ENCODE peak calls at places on chromosomes 6 and 20, in eight cellular contexts. R is RCC 7860; W is fibroblast of villous mesenchyme; Z is PC-3; I is RPMI7951; O is epithelial cell of prostate; Q is NAMALWA; P is activated CD4-positive, CD25-positive, alpha-beta regulatory T cell. N is an unnamed sample.
A peak's percentile ranks its signal among the peaks of the same experiment; 100 is the strongest.

GRCh38 chr6:154161689-154162088 is 122.6 kb downstream of the OPRM1 start:
- DNase-seq in P (no peak), I (no peak), O (no peak), Q (no peak), R (no peak), Z (no peak), W (no peak), N (no peak)

GRCh38 chr20:36391955-36392354 is 85.8 kb downstream of the DLGAP4 start:
- DNase-seq in R (no peak), I (no peak), O (no peak), Z (no peak), Q (no peak), P (no peak), W (no peak), N (no peak)

GRCh38 chr6:116726947-116727346 is 38.6 kb downstream of the FAM162B start:
- DNase-seq in O (no peak), I (no peak), P (no peak), Z (no peak), W (no peak), R (no peak), Q (no peak), N (no peak)

GRCh38 chr6:138291849-138292181 is 73.5 kb upstream of the PBOV1 start:
- DNase-seq in W (no peak), Q (no peak), I (no peak), P (no peak), O (no peak), R (no peak), Z (no peak), N (no peak)

GRCh38 chr6:33197431-33198048 is 2.9 kb downstream of the RXRB start:
- DNase-seq in W (peak; percentile 75), I (peak; percentile 69), O (no peak), R (peak; percentile 37), P (no peak), Z (peak; percentile 73), Q (peak; percentile 81), N (no peak)

GRCh38 chr6:165987483-165988305 is 180.0 kb downstream of the TBXT start:
- DNase-seq in Q (no peak), R (no peak), Z (no peak), O (no peak), W (peak; percentile 94), P (no peak), I (peak; percentile 94), N (peak; percentile 32)

GRCh38 chr6:81708306-81708705 is 44.2 kb downstream of the TENT5A start:
- DNase-seq in O (no peak), W (no peak), I (peak; percentile 47), P (no peak), Z (no peak), Q (no peak), R (no peak), N (no peak)

GRCh38 chr6:169371344-169372144 is 117.9 kb upstream of the THBS2 start:
- DNase-seq in I (peak; percentile 90), R (no peak), P (no peak), Z (no peak), Q (peak; percentile 37), W (peak; percentile 38), O (no peak), N (no peak)

GRCh38 chr6:30555428-30556005 is 772 bp downstream of the GNL1 start:
- DNase-seq in W (peak; percentile 51), P (no peak), O (no peak), I (peak; percentile 47), R (no peak), Q (no peak), Z (no peak), N (no peak)

GRCh38 chr20:45153756-45154155 is 20.9 kb upstream of the PI3 start:
- DNase-seq in R (no peak), I (no peak), O (no peak), W (no peak), Q (no peak), P (no peak), Z (no peak), N (no peak)

GRCh38 chr20:406200-407096 is 1.7 kb upstream of the RBCK1 start:
- DNase-seq in W (no peak), R (no peak), O (no peak), P (no peak), Z (no peak), Q (no peak), I (no peak), N (no peak)

GRCh38 chr20:37541326-37541725 is 13.7 kb upstream of the BLCAP start:
- DNase-seq in O (no peak), R (no peak), I (no peak), Q (no peak), Z (no peak), P (no peak), W (no peak), N (no peak)

GRCh38 chr6:45024610-45025009 is 303.5 kb upstream of the RUNX2 start:
- DNase-seq in Z (no peak), I (no peak), W (no peak), O (no peak), P (no peak), Q (no peak), R (no peak), N (no peak)

GRCh38 chr6:169568314-169569087 is 133.3 kb downstream of the WDR27 start:
- DNase-seq in W (no peak), O (no peak), R (no peak), I (no peak), P (no peak), Z (no peak), Q (no peak), N (no peak)

GRCh38 chr6:94278146-94278545 is 858.8 kb upstream of the EPHA7 start:
- DNase-seq in W (no peak), O (no peak), Q (no peak), P (no peak), Z (no peak), I (no peak), R (no peak), N (no peak)

GRCh38 chr20:37309941-37310590 is 20.6 kb downstream of the MANBAL start:
- DNase-seq in Z (no peak), I (no peak), O (peak; percentile 63), R (no peak), W (no peak), P (no peak), Q (no peak), N (no peak)

GRCh38 chr6:149393002-149393679 is 6.9 kb upstream of the SUMO4 start:
- DNase-seq in W (peak; percentile 32), P (no peak), O (no peak), R (no peak), Q (no peak), Z (no peak), I (no peak), N (no peak)

GRCh38 chr6:163151212-163151611 is 263.3 kb upstream of the QKI start:
- DNase-seq in I (no peak), Z (no peak), P (no peak), R (no peak), O (no peak), Q (no peak), W (peak; percentile 32), N (no peak)

GRCh38 chr6:17385660-17386059 is 7.7 kb upstream of the CAP2 start:
- DNase-seq in R (peak; percentile 6), Q (no peak), W (peak; percentile 17), I (peak; percentile 43), Z (no peak), O (no peak), P (no peak), N (no peak)

GRCh38 chr6:35727206-35727934 is 9.5 kb upstream of the ARMC12 start:
- DNase-seq in Q (no peak), I (peak; percentile 41), W (peak; percentile 95), Z (peak; percentile 38), O (no peak), P (no peak), R (no peak), N (no peak)

GRCh38 chr6:66496659-66497058 is 789.6 kb upstream of the EYS start:
- DNase-seq in O (no peak), Q (peak; percentile 54), W (no peak), Z (peak; percentile 51), R (no peak), P (no peak), I (no peak), N (no peak)

GRCh38 chr20:43839793-43840199 is 74.9 kb upstream of the TOX2 start:
- DNase-seq in Z (peak; percentile 51), P (no peak), Q (no peak), R (no peak), I (no peak), W (no peak), O (no peak), N (no peak)

GRCh38 chr20:43190332-43190953 is 737 bp upstream of the PTPRT start:
- DNase-seq in O (no peak), Z (no peak), I (no peak), W (no peak), Q (no peak), R (no peak), P (no peak), N (no peak)

GRCh38 chr6:99603421-99604160 is 3.0 kb upstream of the PRDM13 start:
- DNase-seq in R (no peak), O (no peak), P (no peak), Q (no peak), Z (no peak), W (peak; percentile 12), I (peak; percentile 20), N (no peak)